ENCODE peak calls at places on chromosomes 13 and 19, in five cellular contexts. F, S, R, D and L are unnamed samples.

GRCh38 chr19:47487551-47488515 is 3.8 kb upstream of the KPTN start:
- DNase-seq in F (no peak), S (no peak), R (no peak), D (no peak), L (no peak)

GRCh38 chr19:10001899-10002298 is 8.4 kb downstream of the COL5A3 start:
- DNase-seq in F (no peak), S (peak), R (no peak), D (peak), L (peak)

GRCh38 chr13:78603240-78603947 is at the start of gene POU4F1:
- DNase-seq in F (no peak), S (no peak), R (no peak), D (peak), L (no peak)

GRCh38 chr19:47075179-47075811 is 26.9 kb upstream of the TMEM160 start:
- DNase-seq in F (no peak), S (no peak), R (no peak), D (no peak), L (peak)

GRCh38 chr19:51548213-51548651 is 16.8 kb upstream of the SIGLEC6 start:
- DNase-seq in F (no peak), S (no peak), R (no peak), D (no peak), L (no peak)

GRCh38 chr19:15181394-15181793 is 19.4 kb downstream of the NOTCH3 start:
- DNase-seq in F (no peak), S (no peak), R (no peak), D (no peak), L (no peak)

GRCh38 chr19:10583021-10583776 is 3.9 kb downstream of the AP1M2 start:
- DNase-seq in F (no peak), S (no peak), R (no peak), D (no peak), L (no peak)

GRCh38 chr13:64029343-64030093 is 2613.9 kb upstream of the PCDH20 start:
- DNase-seq in F (no peak), S (no peak), R (no peak), D (no peak), L (no peak)

GRCh38 chr13:27270594-27271520 is at the start of gene RASL11A:
- DNase-seq in F (peak), S (peak), R (peak), D (peak), L (peak)

GRCh38 chr19:54418030-54418929 is 3.0 kb downstream of the TTYH1 start:
- DNase-seq in F (no peak), S (no peak), R (no peak), D (no peak), L (peak)

GRCh38 chr19:17751103-17751911 is at the start of gene FCHO1:
- DNase-seq in F (no peak), S (no peak), R (no peak), D (peak), L (no peak)

GRCh38 chr19:7478843-7479227 is 10.0 kb downstream of the PEX11G start:
- DNase-seq in F (no peak), S (no peak), R (no peak), D (no peak), L (no peak)

GRCh38 chr13:43786766-43787517 is at the start of gene ENOX1:
- DNase-seq in F (peak), S (peak), R (peak), D (peak), L (peak)
- TF ChIP-seq CTCF in F (peak), S (no peak), R (no peak), D (peak), L (no peak)

GRCh38 chr19:32040246-32040645 is 305.2 kb upstream of the ZNF507 start:
- DNase-seq in F (no peak), S (no peak), R (no peak), D (no peak), L (no peak)

GRCh38 chr19:32035611-32036010 is 309.8 kb upstream of the ZNF507 start:
- DNase-seq in F (no peak), S (no peak), R (no peak), D (no peak), L (no peak)

GRCh38 chr19:32039446-32039845 is 306.0 kb upstream of the ZNF507 start:
- DNase-seq in F (no peak), S (no peak), R (no peak), D (no peak), L (no peak)

GRCh38 chr19:32041681-32042292 is 303.6 kb upstream of the ZNF507 start:
- DNase-seq in F (peak), S (no peak), R (peak), D (peak), L (peak)

GRCh38 chr19:32037998-32038732 is 307.2 kb upstream of the ZNF507 start:
- DNase-seq in F (no peak), S (no peak), R (peak), D (no peak), L (no peak)
- H3K4me3 ChIP-seq in F (no peak), S (no peak), R (no peak), D (no peak), L (no peak)

DNA sequence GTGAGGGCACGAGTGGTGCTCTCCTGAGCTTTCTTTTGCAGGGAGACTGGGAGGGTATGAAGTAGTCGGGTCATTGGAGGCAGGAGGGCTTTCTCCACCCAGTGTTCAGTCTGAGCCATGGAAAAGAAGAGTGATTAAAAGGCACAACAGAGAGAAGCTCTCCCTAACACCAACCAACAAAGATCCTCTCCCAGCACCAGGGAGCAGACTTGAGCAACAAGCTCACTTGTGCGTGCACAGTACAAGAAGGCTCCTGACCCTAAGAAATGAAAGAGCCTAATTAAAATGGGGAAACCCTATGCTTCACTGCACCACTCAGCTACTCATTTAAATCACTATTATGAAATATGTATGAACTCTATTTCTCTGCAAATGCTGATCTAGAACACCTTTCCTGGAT is 276.3 kb upstream of the SOX21 start:
- DNase-seq in F (no peak), S (no peak), R (no peak), D (no peak), L (no peak)
- TF ChIP-seq CTCF in F (no peak), S (no peak), R (no peak), D (no peak), L (no peak)

GRCh38 chr19:1508507-1508856 is 4.3 kb downstream of the ADAMTSL5 start:
- DNase-seq in F (no peak), S (no peak), R (no peak), D (no peak), L (no peak)
- H3K4me3 ChIP-seq in F (peak), S (peak), R (peak), D (peak), L (peak)

DNA sequence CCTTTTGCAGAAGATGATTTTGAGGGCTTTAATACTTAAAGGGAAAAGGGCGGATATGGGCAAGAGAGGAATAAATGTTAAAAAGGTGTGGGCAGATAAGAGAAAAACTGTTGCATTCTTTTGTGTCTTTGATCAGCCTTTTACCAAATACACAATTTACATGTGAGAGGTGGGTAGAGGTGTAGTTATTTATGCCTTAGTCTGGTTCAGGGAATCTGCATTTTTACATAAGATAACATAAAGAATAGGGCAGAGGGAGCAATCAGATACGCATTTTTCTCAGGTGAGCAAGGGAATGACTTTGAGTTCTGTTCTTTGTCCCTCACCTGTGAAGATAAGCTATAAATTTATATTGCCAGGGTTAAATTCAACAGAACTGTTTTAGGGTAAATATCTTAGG is 708.4 kb upstream of the SLITRK1 start:
- DNase-seq in F (no peak), S (no peak), R (no peak), D (no peak), L (no peak)
- TF ChIP-seq CTCF in F (no peak), S (no peak), R (no peak), D (no peak), L (no peak)

DNA sequence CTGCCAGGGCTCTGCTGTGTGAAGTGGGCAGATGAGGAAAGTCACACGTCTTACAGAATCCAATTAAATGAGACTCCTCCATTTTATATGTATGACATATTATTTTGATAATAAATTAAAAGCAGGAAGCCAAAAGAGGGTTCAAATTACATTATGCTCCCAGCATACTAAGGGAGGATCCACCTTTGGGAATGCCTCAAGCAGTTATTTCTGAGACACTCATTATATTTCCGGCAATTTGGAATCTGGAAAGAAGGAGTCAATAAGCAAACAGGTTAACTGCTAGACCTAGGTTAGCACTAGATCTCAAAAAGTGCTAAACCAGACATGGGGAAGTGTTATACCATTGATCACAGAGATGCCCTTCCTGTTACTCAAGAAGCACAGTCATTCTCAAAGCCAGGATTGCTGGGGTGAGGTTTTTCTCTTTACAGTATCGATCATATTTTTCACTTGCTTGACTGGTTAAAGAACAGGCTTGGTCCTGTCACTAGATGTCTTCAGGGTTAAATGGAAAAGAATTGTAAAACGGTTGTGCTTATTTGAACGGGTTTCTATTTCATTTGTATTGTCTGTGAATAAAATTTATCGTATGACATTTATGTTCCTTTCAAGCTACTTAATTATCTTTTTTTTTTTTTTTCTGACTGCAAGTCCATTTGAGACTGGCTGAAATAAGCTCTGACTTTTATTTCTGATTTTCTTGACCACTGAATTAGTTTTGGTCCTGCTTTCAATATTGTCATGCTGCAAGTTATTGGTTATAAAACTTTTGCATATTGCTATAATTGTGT is 523.2 kb downstream of the KLF12 start:
- DNase-seq in F (no peak), S (peak), R (no peak), D (no peak), L (no peak)
- H3K4me3 ChIP-seq in F (no peak), S (peak), R (no peak), D (no peak), L (no peak)

DNA sequence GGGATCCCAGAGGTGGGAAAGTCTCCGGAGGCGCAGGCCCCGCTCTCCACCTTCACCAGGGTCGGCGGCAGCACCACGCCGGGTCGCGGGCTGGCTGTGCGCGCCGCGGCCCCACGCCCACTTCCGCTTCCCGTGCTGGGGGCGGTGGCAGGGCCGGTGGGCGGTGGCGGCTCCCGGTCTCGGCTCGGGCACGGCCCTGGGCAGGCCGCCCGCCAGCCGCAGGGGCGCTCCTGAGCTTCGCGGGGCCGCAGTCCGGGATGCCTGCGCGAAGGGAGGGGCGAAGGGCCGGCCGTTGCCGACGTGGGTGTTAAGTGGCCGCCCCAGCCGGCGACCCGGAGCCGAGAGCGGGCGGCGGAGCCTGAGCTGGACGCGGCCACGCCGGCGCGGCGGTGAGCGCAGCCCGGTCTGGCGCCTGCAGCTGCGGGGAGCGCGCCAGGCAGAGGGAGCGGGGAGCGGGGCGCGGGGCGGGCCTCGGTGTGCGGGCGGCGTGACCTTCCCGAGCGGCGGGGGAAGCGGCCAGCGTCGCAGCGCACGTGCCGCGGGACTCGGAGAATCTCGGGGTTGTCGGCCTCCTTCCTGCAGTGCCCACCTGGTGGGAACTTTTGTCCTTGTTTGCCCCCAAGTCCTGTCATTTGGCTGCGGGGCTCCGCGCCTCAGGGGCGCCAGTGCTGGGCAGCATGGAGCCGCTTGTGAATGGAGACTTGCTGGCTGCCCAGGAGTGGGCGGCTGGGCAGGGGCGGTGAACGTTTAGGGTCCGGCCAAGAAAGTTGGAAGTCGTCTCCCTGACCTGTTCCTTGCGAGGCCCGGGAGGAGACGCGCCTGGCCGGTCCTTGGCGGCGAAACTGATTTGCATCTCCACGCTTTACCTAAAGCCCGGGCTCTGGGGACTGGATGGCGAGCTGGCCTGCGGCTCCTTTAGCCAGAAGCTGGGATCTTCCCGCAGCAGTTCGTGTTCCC is at the start of gene SLC25A15:
- DNase-seq in F (peak), S (peak), R (peak), D (peak), L (peak)
- TF ChIP-seq CTCF in F (peak), S (no peak), R (no peak), D (peak), L (no peak)